ENCODE peak calls at places on chromosomes 7 and 10, in seven cellular contexts. D, H, B, U, J, R and G are unnamed samples.

GRCh38 chr7:8114175-8114574 is 145.6 kb downstream of the GLCCI1 start:
- DNase-seq in D (no peak), H (no peak), B (no peak), U (no peak), J (no peak), R (no peak), G (no peak)

GRCh38 chr10:102300289-102300843 is 55.0 kb downstream of the GBF1 start:
- DNase-seq in D (no peak), H (peak), B (no peak), U (peak), J (no peak), R (no peak), G (no peak)

GRCh38 chr10:6840766-6841165 is 260.7 kb upstream of the PRKCQ start:
- DNase-seq in D (no peak), H (no peak), B (no peak), U (peak), J (no peak), R (no peak), G (no peak)

GRCh38 chr7:40775877-40776276 is 641.1 kb downstream of the SUGCT start:
- DNase-seq in D (no peak), H (no peak), B (no peak), U (no peak), J (no peak), R (no peak), G (no peak)

GRCh38 chr7:92868683-92869293 is 32.4 kb upstream of the CDK6 start:
- DNase-seq in D (no peak), H (no peak), B (no peak), U (no peak), J (no peak), R (no peak), G (no peak)

GRCh38 chr10:5510281-5511072 is 11.1 kb upstream of the CALML5 start:
- DNase-seq in D (no peak), H (no peak), B (no peak), U (no peak), J (no peak), R (no peak), G (no peak)

GRCh38 chr7:100069991-100070390 is 11.5 kb downstream of the ZNF3 start:
- DNase-seq in D (no peak), H (no peak), B (no peak), U (no peak), J (no peak), R (no peak), G (no peak)

GRCh38 chr7:137967143-137968018 is 34.5 kb downstream of the CREB3L2 start:
- DNase-seq in D (no peak), H (no peak), B (no peak), U (peak), J (no peak), R (no peak), G (no peak)

GRCh38 chr7:101576993-101577392 is 52.1 kb downstream of the MYL10 start:
- DNase-seq in D (no peak), H (no peak), B (no peak), U (peak), J (no peak), R (no peak), G (no peak)

GRCh38 chr7:78007231-78007630 is 208.7 kb downstream of the PHTF2 start:
- DNase-seq in D (no peak), H (no peak), B (no peak), U (no peak), J (no peak), R (no peak), G (no peak)

GRCh38 chr7:84218681-84219080 is 24.1 kb upstream of the SEMA3A start:
- DNase-seq in D (no peak), H (peak), B (no peak), U (peak), J (no peak), R (no peak), G (no peak)

GRCh38 chr10:68955786-68956532 is at the start of gene DDX21:
- DNase-seq in D (peak), H (peak), B (peak), U (peak), J (peak), R (peak), G (peak)

GRCh38 chr10:124690971-124691370 is 53.2 kb downstream of the FAM53B start:
- DNase-seq in D (no peak), H (no peak), B (no peak), U (no peak), J (no peak), R (no peak), G (no peak)

GRCh38 chr7:158094671-158095256 is 492.9 kb downstream of the PTPRN2 start:
- DNase-seq in D (no peak), H (no peak), B (peak), U (no peak), J (no peak), R (no peak), G (no peak)

GRCh38 chr7:128785738-128786137 is 6.0 kb upstream of the CCDC136 start:
- DNase-seq in D (no peak), H (no peak), B (no peak), U (no peak), J (peak), R (no peak), G (no peak)

GRCh38 chr7:131254211-131254610 is 73.5 kb upstream of the MKLN1 start:
- DNase-seq in D (no peak), H (no peak), B (no peak), U (peak), J (no peak), R (no peak), G (no peak)

GRCh38 chr10:68871731-68872342 is 29.3 kb upstream of the DDX50 start:
- DNase-seq in D (no peak), H (no peak), B (no peak), U (peak), J (peak), R (no peak), G (no peak)

GRCh38 chr7:30869794-30870491 is 41.7 kb upstream of the AQP1 start:
- DNase-seq in D (no peak), H (no peak), B (no peak), U (peak), J (no peak), R (no peak), G (no peak)

GRCh38 chr10:93991596-93992284 is 2.0 kb upstream of the PLCE1 start:
- DNase-seq in D (peak), H (peak), B (peak), U (peak), J (peak), R (no peak), G (peak)

GRCh38 chr7:81308643-81309354 is 389.9 kb upstream of the SEMA3C start:
- DNase-seq in D (no peak), H (no peak), B (no peak), U (no peak), J (no peak), R (no peak), G (no peak)

GRCh38 chr10:114412907-114413386 is 8.6 kb upstream of the AFAP1L2 start:
- DNase-seq in D (no peak), H (peak), B (peak), U (peak), J (no peak), R (no peak), G (no peak)